ENCODE peak calls at places on chromosomes 3 and 15, in five cellular contexts. One of them, this sample, is unnamed.

GRCh38 chr3:155497930-155498647 is 204.6 kb upstream of the STRIT1 start:
- DNase-seq in effector memory CD8-positive, alpha-beta T cell: no peak
- DNase-seq in NCI-H1092: no peak
- DNase-seq in T1000: peak
- DNase-seq in aorta: no peak
- DNase-seq in this sample: peak

GRCh38 chr15:74338676-74339075 is 28.8 kb downstream of the CYP11A1 start:
- DNase-seq in T1000: no peak
- DNase-seq in NCI-H1092: no peak
- DNase-seq in aorta: no peak
- DNase-seq in effector memory CD8-positive, alpha-beta T cell: no peak
- DNase-seq in this sample: no peak

GRCh38 chr15:101664303-101664913 is 12.2 kb upstream of the TM2D3 start:
- DNase-seq in T1000: no peak
- DNase-seq in effector memory CD8-positive, alpha-beta T cell: no peak
- DNase-seq in NCI-H1092: no peak
- DNase-seq in aorta: no peak
- DNase-seq in this sample: no peak

GRCh38 chr3:27220166-27220565 is 149.0 kb downstream of the NEK10 start:
- DNase-seq in T1000: no peak
- DNase-seq in aorta: no peak
- DNase-seq in NCI-H1092: no peak
- DNase-seq in effector memory CD8-positive, alpha-beta T cell: no peak
- DNase-seq in this sample: no peak

GRCh38 chr3:72448858-72449257 is 399.4 kb downstream of the SHQ1 start:
- DNase-seq in effector memory CD8-positive, alpha-beta T cell: no peak
- DNase-seq in NCI-H1092: no peak
- DNase-seq in aorta: no peak
- DNase-seq in T1000: no peak
- DNase-seq in this sample: peak

GRCh38 chr3:13823186-13823585 is 56.7 kb downstream of the WNT7A start:
- DNase-seq in effector memory CD8-positive, alpha-beta T cell: no peak
- DNase-seq in T1000: no peak
- DNase-seq in aorta: no peak
- DNase-seq in NCI-H1092: no peak
- DNase-seq in this sample: no peak

GRCh38 chr3:5072100-5072816 is 49.8 kb upstream of the ARL8B start:
- DNase-seq in effector memory CD8-positive, alpha-beta T cell: no peak
- DNase-seq in T1000: no peak
- DNase-seq in NCI-H1092: no peak
- DNase-seq in aorta: no peak
- DNase-seq in this sample: peak

GRCh38 chr15:85515212-85515611 is 134.8 kb downstream of the AKAP13 start:
- DNase-seq in T1000: no peak
- DNase-seq in NCI-H1092: no peak
- DNase-seq in aorta: no peak
- DNase-seq in effector memory CD8-positive, alpha-beta T cell: no peak
- DNase-seq in this sample: no peak

GRCh38 chr3:115602194-115602593 is 21.1 kb upstream of the GAP43 start:
- DNase-seq in aorta: no peak
- DNase-seq in NCI-H1092: no peak
- DNase-seq in T1000: no peak
- DNase-seq in effector memory CD8-positive, alpha-beta T cell: no peak
- DNase-seq in this sample: no peak

GRCh38 chr3:42247576-42248027 is 18.4 kb downstream of the CCK start:
- DNase-seq in effector memory CD8-positive, alpha-beta T cell: peak
- DNase-seq in T1000: peak
- DNase-seq in NCI-H1092: peak
- DNase-seq in aorta: no peak
- DNase-seq in this sample: no peak

GRCh38 chr3:104646196-104646595 is 720.5 kb upstream of the ALCAM start:
- DNase-seq in NCI-H1092: no peak
- DNase-seq in T1000: no peak
- DNase-seq in effector memory CD8-positive, alpha-beta T cell: no peak
- DNase-seq in aorta: no peak
- DNase-seq in this sample: no peak

GRCh38 chr3:27880969-27881892 is 159.1 kb upstream of the EOMES start:
- DNase-seq in effector memory CD8-positive, alpha-beta T cell: peak
- DNase-seq in aorta: no peak
- DNase-seq in T1000: no peak
- DNase-seq in NCI-H1092: no peak
- DNase-seq in this sample: no peak

GRCh38 chr3:156373095-156373494 is 181.8 kb downstream of the SSR3 start:
- DNase-seq in NCI-H1092: no peak
- DNase-seq in effector memory CD8-positive, alpha-beta T cell: no peak
- DNase-seq in T1000: no peak
- DNase-seq in aorta: no peak
- DNase-seq in this sample: no peak

GRCh38 chr3:42507252-42507651 is 4.8 kb downstream of the VIPR1 start:
- DNase-seq in effector memory CD8-positive, alpha-beta T cell: no peak
- DNase-seq in aorta: peak
- DNase-seq in T1000: no peak
- DNase-seq in NCI-H1092: no peak
- DNase-seq in this sample: no peak

GRCh38 chr15:67750371-67750770 is 74.9 kb upstream of the SKOR1 start:
- DNase-seq in NCI-H1092: no peak
- DNase-seq in effector memory CD8-positive, alpha-beta T cell: no peak
- DNase-seq in T1000: no peak
- DNase-seq in aorta: no peak
- DNase-seq in this sample: no peak

GRCh38 chr3:122890077-122890484 is 95.2 kb downstream of the SLC49A4 start:
- DNase-seq in T1000: no peak
- DNase-seq in NCI-H1092: no peak
- DNase-seq in effector memory CD8-positive, alpha-beta T cell: no peak
- DNase-seq in aorta: peak
- DNase-seq in this sample: peak

GRCh38 chr3:16316847-16317560 is 52.0 kb downstream of the OXNAD1 start:
- DNase-seq in aorta: no peak
- DNase-seq in T1000: no peak
- DNase-seq in effector memory CD8-positive, alpha-beta T cell: no peak
- DNase-seq in NCI-H1092: no peak
- DNase-seq in this sample: no peak

GRCh38 chr3:160444411-160444810 is 5.2 kb downstream of the TRIM59 start:
- DNase-seq in T1000: no peak
- DNase-seq in NCI-H1092: no peak
- DNase-seq in effector memory CD8-positive, alpha-beta T cell: no peak
- DNase-seq in aorta: no peak
- DNase-seq in this sample: no peak

GRCh38 chr15:73681073-73681472 is 3.1 kb upstream of the CD276 start:
- DNase-seq in NCI-H1092: no peak
- DNase-seq in T1000: no peak
- DNase-seq in aorta: no peak
- DNase-seq in effector memory CD8-positive, alpha-beta T cell: no peak
- DNase-seq in this sample: no peak

GRCh38 chr3:46146021-46146420 is 62.1 kb downstream of the CCR1 start:
- DNase-seq in T1000: no peak
- DNase-seq in NCI-H1092: no peak
- DNase-seq in effector memory CD8-positive, alpha-beta T cell: no peak
- DNase-seq in aorta: no peak
- DNase-seq in this sample: no peak

GRCh38 chr3:71317749-71318458 is 265.6 kb downstream of the FOXP1 start:
- DNase-seq in effector memory CD8-positive, alpha-beta T cell: no peak
- DNase-seq in T1000: no peak
- DNase-seq in NCI-H1092: no peak
- DNase-seq in aorta: no peak
- DNase-seq in this sample: no peak

GRCh38 chr3:65052101-65052500 is 364.3 kb upstream of the ADAMTS9 start:
- DNase-seq in NCI-H1092: no peak
- DNase-seq in effector memory CD8-positive, alpha-beta T cell: no peak
- DNase-seq in aorta: no peak
- DNase-seq in T1000: no peak
- DNase-seq in this sample: no peak

This sample was measured in foreskin keratinocyte.